ENCODE peak calls at places on chromosomes 4 and X, in four cellular contexts. N is HepG2, Z is K562, Y is H1. R is an unnamed sample.

GRCh38 chr4:10605746-10606482 is 78.7 kb downstream of the CLNK start:
- DNase-seq in N (no peak), Z (no peak), Y (no peak), R (no peak)

GRCh38 chr4:39319678-39320077 is 46.5 kb downstream of the RFC1 start:
- DNase-seq in N (peak; percentile 38), Z (no peak), Y (no peak), R (peak; percentile 53)

GRCh38 chr4:156773648-156774357 is 197.8 kb downstream of the PDGFC start:
- DNase-seq in N (no peak), Z (no peak), Y (no peak), R (no peak)

GRCh38 chrX:73851014-73852009 is 288.3 kb downstream of the CHIC1 start:
- DNase-seq in N (no peak), Z (peak; percentile 26), Y (no peak), R (no peak)

GRCh38 chr4:106614446-106614845 is 245.9 kb upstream of the GIMD1 start:
- DNase-seq in N (peak; percentile 5), Z (no peak), Y (no peak), R (no peak)

GRCh38 chrX:67544281-67544680 is 460 bp downstream of the AR start:
- DNase-seq in N (no peak), Z (no peak), Y (no peak), R (peak; percentile 18)

GRCh38 chrX:3679669-3680068 is 33.8 kb downstream of the PRKX start:
- DNase-seq in N (no peak), Z (no peak), Y (no peak), R (no peak)

GRCh38 chr4:185112104-185112503 is 31.0 kb upstream of the SLC25A4 start:
- DNase-seq in N (peak; percentile 31), Z (no peak), Y (peak; percentile 23), R (peak; percentile 70)

GRCh38 chr4:8280158-8280875 is 10.8 kb downstream of the HTRA3 start:
- DNase-seq in N (no peak), Z (no peak), Y (no peak), R (no peak)
- TF ChIP-seq RNF2 in N (no peak), Z (no peak), Y (no peak), R (no peak)

GRCh38 chr4:113811329-113811728 is 49.8 kb upstream of the CAMK2D start:
- DNase-seq in N (no peak), Z (no peak), Y (no peak), R (no peak)
- TF ChIP-seq RNF2 in N (no peak), Z (no peak), Y (no peak), R (no peak)

DNA sequence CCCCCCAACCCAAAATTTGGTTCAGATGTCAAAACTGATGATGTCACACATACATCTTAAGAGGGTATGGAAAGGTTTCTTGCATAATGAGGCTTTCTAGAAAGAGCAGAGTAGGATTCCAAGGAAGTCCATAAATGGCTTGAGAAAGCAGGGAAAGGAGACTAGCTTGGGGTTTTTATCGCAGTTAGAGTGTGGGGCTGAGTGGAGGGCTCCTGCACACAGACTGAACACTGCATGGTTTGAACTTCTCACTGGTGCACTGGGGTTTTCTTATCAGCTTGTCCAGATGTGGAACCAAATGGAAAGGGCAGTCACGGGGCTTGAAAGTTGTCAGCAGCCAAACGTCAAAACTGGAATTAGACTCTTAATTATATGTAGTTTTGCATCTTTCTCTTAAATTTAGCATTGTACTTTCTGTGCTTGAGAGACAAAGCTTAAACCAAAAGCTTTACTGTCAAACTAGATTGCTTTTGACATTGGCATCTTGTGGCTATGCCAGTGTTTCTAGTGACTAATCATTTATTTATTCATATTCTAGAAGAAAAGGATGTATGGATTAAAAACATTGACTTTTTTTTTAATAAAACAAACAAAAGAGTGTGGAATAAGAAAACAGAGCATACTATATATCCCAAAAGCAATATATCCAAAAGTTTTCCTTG is 78.3 kb upstream of the STIM2 start:
- DNase-seq in N (no peak), Z (peak; percentile 71), Y (no peak), R (no peak)
- TF ChIP-seq RNF2 in N (no peak), Z (peak; percentile 77), Y (no peak), R (no peak)

GRCh38 chr4:108834787-108835384 is 72.0 kb upstream of the ETNPPL start:
- DNase-seq in N (peak; percentile 23), Z (no peak), Y (no peak), R (peak; percentile 17)
- TF ChIP-seq RNF2 in N (no peak), Z (no peak), Y (no peak), R (no peak)

DNA sequence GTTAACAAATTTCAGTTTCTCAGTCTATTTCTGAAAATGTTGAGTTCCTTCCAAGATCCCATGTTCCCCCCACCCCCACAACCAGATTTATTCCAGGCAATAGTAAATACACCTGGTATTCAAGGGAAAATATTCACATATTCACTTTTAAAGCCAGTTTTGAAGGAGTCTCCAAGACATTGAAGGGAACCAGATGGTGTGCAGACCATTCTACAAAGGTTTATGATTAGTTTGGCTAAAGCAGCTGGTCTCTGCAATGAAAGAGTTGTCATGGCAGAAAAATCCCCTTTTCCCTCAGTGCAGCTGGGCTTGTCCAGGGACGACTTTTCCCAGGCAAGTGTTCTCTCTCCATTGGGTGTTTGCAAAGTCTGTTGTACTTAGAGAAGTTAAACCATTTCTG is 410.5 kb downstream of the IL1RAPL1 start:
- DNase-seq in N (no peak), Z (no peak), Y (no peak), R (no peak)
- TF ChIP-seq RNF2 in N (no peak), Z (no peak), Y (no peak), R (no peak)

GRCh38 chr4:25131925-25132324 is 28.3 kb downstream of the SEPSECS start:
- DNase-seq in N (no peak), Z (no peak), Y (no peak), R (no peak)

GRCh38 chr4:25131396-25131795 is 28.9 kb downstream of the SEPSECS start:
- DNase-seq in N (no peak), Z (no peak), Y (no peak), R (no peak)

GRCh38 chr4:25129926-25130325 is 30.3 kb downstream of the SEPSECS start:
- DNase-seq in N (no peak), Z (no peak), Y (no peak), R (no peak)

GRCh38 chr4:25133132-25133531 is 27.1 kb downstream of the SEPSECS start:
- DNase-seq in N (peak; percentile 80), Z (no peak), Y (no peak), R (no peak)

GRCh38 chr4:25128671-25129070 is 31.6 kb downstream of the SEPSECS start:
- DNase-seq in N (no peak), Z (no peak), Y (no peak), R (no peak)
- TF ChIP-seq RNF2 in N (no peak), Z (no peak), Y (no peak), R (no peak)

GRCh38 chr4:6404611-6405416 is 67.6 kb downstream of the PPP2R2C start:
- DNase-seq in N (no peak), Z (no peak), Y (no peak), R (no peak)

GRCh38 chr4:6405417-6405747 is 67.0 kb downstream of the PPP2R2C start:
- DNase-seq in N (no peak), Z (no peak), Y (no peak), R (no peak)

GRCh38 chr4:6402566-6403399 is 69.6 kb downstream of the PPP2R2C start:
- DNase-seq in N (no peak), Z (no peak), Y (no peak), R (no peak)

GRCh38 chr4:6403400-6403685 is 69.1 kb downstream of the PPP2R2C start:
- DNase-seq in N (no peak), Z (no peak), Y (no peak), R (no peak)

DNA sequence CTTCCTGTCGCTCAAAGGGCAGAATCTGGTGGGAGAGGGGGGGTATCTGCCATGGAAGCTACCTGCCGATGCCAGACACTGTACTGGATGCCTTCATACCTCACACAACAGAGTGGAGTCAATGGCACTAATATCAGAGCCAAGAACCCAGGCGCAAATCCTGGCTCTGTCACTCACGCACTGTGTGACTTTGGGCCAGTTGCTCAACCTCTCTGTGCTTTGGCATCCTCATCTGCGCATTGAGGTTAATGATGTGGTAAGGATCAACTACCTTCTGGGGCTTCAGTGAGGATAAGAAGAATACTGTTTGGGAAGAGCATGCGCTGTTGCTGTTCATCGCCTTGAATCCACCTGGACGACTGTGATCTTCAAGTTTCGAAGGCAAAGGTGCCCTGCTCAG is 70.6 kb downstream of the PPP2R2C start:
- DNase-seq in N (no peak), Z (no peak), Y (no peak), R (no peak)
- TF ChIP-seq RNF2 in N (no peak), Z (no peak), Y (no peak), R (no peak)